ENCODE peak calls at places on chromosomes 3 and 15, in five cellular contexts. C is A549, K is IMR-90, Z is K562, S is HepG2. M is an unnamed sample.

GRCh38 chr3:102114264-102114979 is 265.1 kb downstream of the NFKBIZ start:
- DNase-seq in S (no peak), C (no peak), K (no peak), Z (no peak), M (no peak)

GRCh38 chr3:116426036-116426435 is 19.3 kb downstream of the LSAMP start:
- DNase-seq in C (no peak), Z (no peak), K (no peak), S (no peak), M (no peak)

GRCh38 chr15:59524331-59524731 is 86.3 kb downstream of the FAM81A start:
- DNase-seq in C (no peak), Z (no peak), K (no peak), S (no peak), M (no peak)

GRCh38 chr15:62850791-62851291 is 191.7 kb upstream of the TPM1 start:
- DNase-seq in S (peak), Z (no peak), K (peak), C (peak), M (no peak)

GRCh38 chr15:31360843-31361763 is 34.5 kb downstream of the KLF13 start:
- DNase-seq in Z (no peak), C (no peak), S (no peak), K (no peak), M (no peak)

GRCh38 chr3:44104668-44105321 is 136.9 kb upstream of the TOPAZ1 start:
- DNase-seq in S (no peak), C (peak), K (peak), Z (no peak), M (no peak)

GRCh38 chr3:41239587-41239986 is 40.3 kb downstream of the CTNNB1 start:
- DNase-seq in Z (no peak), K (no peak), C (no peak), S (no peak), M (no peak)

GRCh38 chr3:158522737-158523136 is 48.3 kb upstream of the MLF1 start:
- DNase-seq in K (peak), Z (no peak), C (no peak), S (no peak), M (no peak)

GRCh38 chr3:28915711-28916481 is 365.0 kb upstream of the RBMS3 start:
- DNase-seq in K (peak), Z (no peak), C (peak), S (no peak), M (peak)

GRCh38 chr15:45187894-45188830 is at the start of gene SHF:
- DNase-seq in Z (peak), K (peak), C (peak), S (peak), M (no peak)

GRCh38 chr3:27213450-27213849 is 155.7 kb downstream of the NEK10 start:
- DNase-seq in S (no peak), C (no peak), K (no peak), Z (no peak), M (no peak)

GRCh38 chr3:45055032-45055410 is 28.9 kb downstream of the CLEC3B start:
- DNase-seq in S (no peak), C (no peak), Z (no peak), K (peak), M (no peak)

GRCh38 chr3:188082040-188082439 is 71.9 kb upstream of the LPP start:
- DNase-seq in Z (no peak), C (no peak), S (no peak), K (peak), M (no peak)

GRCh38 chr3:72342450-72342849 is 505.8 kb downstream of the SHQ1 start:
- DNase-seq in C (no peak), K (no peak), S (no peak), Z (no peak), M (no peak)

GRCh38 chr3:106826861-106827311 is 550.4 kb upstream of the CCDC54 start:
- DNase-seq in C (no peak), K (no peak), S (no peak), Z (no peak), M (no peak)

GRCh38 chr3:72942427-72942826 is 54.2 kb upstream of the PPP4R2 start:
- DNase-seq in Z (no peak), K (no peak), C (no peak), S (no peak), M (no peak)

GRCh38 chr3:138963161-138963560 is 16.1 kb downstream of the FOXL2NB start:
- DNase-seq in K (no peak), Z (no peak), C (no peak), S (peak), M (no peak)
- TF ChIP-seq MAFK in K (no peak), Z (no peak), C (no peak), S (no peak), M (no peak)

DNA sequence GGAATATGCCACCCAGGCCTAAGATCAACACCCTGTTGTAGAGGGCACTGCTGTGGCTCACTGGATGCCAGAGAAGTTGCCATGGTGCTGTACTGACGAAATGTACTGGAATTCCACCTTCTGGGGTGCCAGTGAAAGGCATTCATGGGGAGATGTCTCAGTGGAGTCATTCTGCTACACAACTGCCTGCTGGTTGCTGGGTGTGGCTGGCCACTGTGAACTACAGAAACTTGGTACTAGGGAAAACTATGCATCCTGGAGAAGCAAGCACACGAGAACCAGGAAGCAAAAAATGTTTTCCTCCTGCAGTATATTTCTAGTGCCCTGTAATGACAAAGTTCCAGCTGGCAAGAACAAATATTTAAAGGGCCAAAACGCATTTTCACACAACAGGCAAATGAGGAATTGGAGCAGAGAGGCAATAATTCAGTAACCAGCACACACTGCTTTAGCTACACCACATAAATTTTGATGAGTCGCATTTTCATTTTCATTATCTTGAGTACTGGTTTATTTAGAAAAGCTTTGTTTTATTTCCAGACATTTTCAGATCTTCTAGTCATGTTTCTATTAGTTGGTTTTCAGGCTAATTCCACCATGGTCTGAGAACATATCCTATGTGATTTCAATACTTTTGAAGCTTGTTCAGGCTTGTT is 18.3 kb upstream of the RFX7 start:
- DNase-seq in Z (no peak), S (no peak), K (no peak), C (peak), M (no peak)
- TF ChIP-seq MAFK in Z (no peak), S (no peak), K (no peak), C (peak), M (no peak)

GRCh38 chr3:161576733-161577510 is 80.3 kb downstream of the OTOL1 start:
- DNase-seq in S (no peak), K (no peak), Z (no peak), C (no peak), M (no peak)
- TF ChIP-seq MAFK in S (no peak), K (no peak), Z (no peak), C (no peak), M (no peak)

DNA sequence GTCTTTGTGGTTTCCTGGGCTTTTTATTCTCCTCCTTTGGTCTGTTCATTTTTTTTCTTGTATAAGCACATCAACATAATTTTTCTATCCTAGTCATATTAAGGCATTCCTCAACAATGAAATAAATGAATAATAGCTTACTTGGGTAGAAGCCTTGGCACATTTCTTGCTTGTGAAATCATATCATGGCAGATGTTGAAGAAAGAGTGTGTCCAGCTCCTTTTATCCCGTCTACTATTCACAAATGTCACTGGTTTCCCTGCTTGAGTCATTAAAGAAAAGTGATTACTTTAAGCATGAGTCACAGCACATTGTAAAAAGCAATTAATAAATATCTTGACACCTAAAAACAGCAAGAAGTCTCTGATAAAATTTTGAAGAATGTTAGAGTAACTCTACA is 42.1 kb downstream of the MINAR1 start:
- DNase-seq in C (no peak), S (no peak), K (peak), Z (no peak), M (no peak)
- TF ChIP-seq MAFK in C (no peak), S (no peak), K (no peak), Z (no peak), M (no peak)

GRCh38 chr3:143786229-143787199 is 61.8 kb downstream of the SLC9A9 start:
- DNase-seq in C (no peak), K (peak), S (no peak), Z (no peak), M (no peak)
- TF ChIP-seq MAFK in C (no peak), K (no peak), S (no peak), Z (no peak), M (no peak)

DNA sequence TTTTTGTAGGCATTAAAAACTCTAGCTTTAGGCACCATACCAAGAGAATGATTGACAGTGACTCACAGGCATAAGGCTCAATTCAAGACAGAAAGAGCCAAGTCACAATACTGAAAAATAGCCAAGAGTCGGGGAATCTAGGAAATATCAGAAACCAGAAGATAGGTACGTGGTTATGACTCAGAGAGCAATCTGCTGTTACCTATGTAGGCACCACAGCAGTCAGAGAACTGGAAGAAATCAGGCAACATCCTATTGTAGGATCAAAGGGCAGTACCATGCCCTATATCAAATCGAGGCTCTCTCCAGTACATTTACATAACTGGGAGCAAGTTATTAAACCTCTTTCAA is 23.2 kb downstream of the SUCNR1 start:
- DNase-seq in Z (no peak), S (no peak), K (no peak), C (peak), M (no peak)
- TF ChIP-seq MAFK in Z (no peak), S (no peak), K (no peak), C (no peak), M (no peak)

GRCh38 chr3:105798381-105798934 is 70.4 kb downstream of the CBLB start:
- DNase-seq in S (no peak), C (no peak), K (no peak), Z (no peak), M (no peak)
- TF ChIP-seq MAFK in S (no peak), C (no peak), K (no peak), Z (no peak), M (no peak)

GRCh38 chr3:129304141-129304540 is 25.5 kb downstream of the HMCES start:
- DNase-seq in Z (no peak), S (no peak), K (peak), C (no peak), M (no peak)

GRCh38 chr3:129308636-129309035 is 30.0 kb downstream of the HMCES start:
- DNase-seq in Z (no peak), K (no peak), C (no peak), S (peak), M (no peak)

GRCh38 chr3:129310111-129310601 is 31.5 kb downstream of the HMCES start:
- DNase-seq in K (no peak), C (no peak), Z (no peak), S (peak), M (no peak)

GRCh38 chr3:129305592-129306091 is 27.0 kb downstream of the HMCES start:
- DNase-seq in K (peak), C (no peak), Z (peak), S (no peak), M (peak)

GRCh38 chr3:129304553-129305222 is 26.0 kb downstream of the HMCES start:
- DNase-seq in S (no peak), Z (no peak), K (no peak), C (no peak), M (no peak)
- TF ChIP-seq MAFK in S (no peak), Z (no peak), K (no peak), C (no peak), M (no peak)

M was measured in H1.